ENCODE peak calls at places on chromosomes 13 and 19, in four cellular contexts. W is HepG2, E is GM12878, F is A549. X is an unnamed sample.

GRCh38 chr13:74596691-74597090 is 462.5 kb upstream of the KLF12 start:
- DNase-seq in W (no peak), F (no peak), E (no peak), X (no peak)

GRCh38 chr19:30020189-30020588 is 78.2 kb downstream of the URI1 start:
- DNase-seq in E (no peak), W (no peak), F (no peak), X (no peak)

GRCh38 chr19:719636-720377 is 11.1 kb downstream of the PALM start:
- DNase-seq in F (no peak), W (no peak), E (no peak), X (peak; percentile 97)

GRCh38 chr13:46484561-46484960 is 68.4 kb upstream of the LRCH1 start:
- DNase-seq in W (no peak), E (no peak), F (no peak), X (no peak)

GRCh38 chr13:60356970-60357369 is 40.0 kb upstream of the TDRD3 start:
- DNase-seq in W (no peak), F (no peak), E (no peak), X (no peak)

GRCh38 chr13:19960673-19961015 is 2.1 kb downstream of the ZMYM2 start:
- DNase-seq in W (no peak), F (no peak), E (no peak), X (no peak)

GRCh38 chr19:33408116-33408515 is 34.6 kb downstream of the CEBPG start:
- DNase-seq in W (no peak), F (no peak), E (no peak), X (peak; percentile 23)

GRCh38 chr19:444677-445210 is 16.1 kb downstream of the SHC2 start:
- DNase-seq in W (no peak), E (no peak), F (no peak), X (no peak)

GRCh38 chr19:56538761-56539263 is at the start of gene ZFP28:
- DNase-seq in F (no peak), W (no peak), E (no peak), X (peak; percentile 95)

GRCh38 chr19:23665651-23666410 is 21.2 kb downstream of the ZNF675 start:
- DNase-seq in W (no peak), F (no peak), E (no peak), X (no peak)

GRCh38 chr13:95643814-95644598 is 500 bp downstream of the DZIP1 start:
- DNase-seq in E (no peak), F (peak; percentile 10), W (peak; percentile 2), X (peak; percentile 80)

DNA sequence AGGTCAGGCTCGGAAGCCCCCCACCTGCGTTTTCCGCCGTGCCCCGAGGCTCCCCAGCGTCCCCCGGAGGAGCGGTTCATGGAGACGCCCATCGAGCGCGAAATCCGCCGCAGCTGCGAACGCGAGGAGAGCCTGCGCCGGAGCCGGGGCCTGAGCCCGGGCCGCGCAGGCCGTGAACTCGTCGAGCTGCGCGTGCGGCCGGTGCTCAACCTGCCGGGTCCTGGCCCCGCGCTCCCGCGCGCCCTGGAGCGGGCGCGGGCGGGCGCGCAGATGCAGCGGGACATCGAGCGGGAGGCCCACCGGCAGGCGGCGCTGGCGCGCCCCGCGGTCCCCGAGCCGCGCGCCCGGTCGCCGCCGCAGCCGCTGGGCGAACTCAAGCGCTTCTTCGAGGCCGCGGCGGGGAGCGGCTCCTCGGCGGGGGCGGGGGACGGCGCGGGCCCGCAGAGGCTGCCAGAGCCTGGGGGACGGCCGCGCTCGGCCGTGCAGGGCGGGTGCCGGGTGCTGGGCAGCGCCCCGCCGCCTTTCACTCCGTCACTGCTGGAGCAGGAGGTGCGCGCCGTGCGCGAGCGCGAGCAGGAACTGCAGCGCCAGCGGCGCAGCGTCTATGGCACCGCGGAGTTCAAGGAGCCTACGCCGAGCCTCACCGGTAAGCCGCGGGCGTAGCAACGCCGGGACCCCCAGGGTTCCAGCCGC is 792 bp downstream of the MISP3 start:
- DNase-seq in F (no peak), W (no peak), E (no peak), X (peak; percentile 92)
- TF ChIP-seq PBX3 in F (no peak), W (no peak), E (no peak), X (no peak)

GRCh38 chr13:112731667-112732616 is 42.1 kb downstream of the ATP11A start:
- DNase-seq in F (no peak), E (no peak), W (no peak), X (no peak)

GRCh38 chr13:112733112-112733511 is 43.3 kb downstream of the ATP11A start:
- DNase-seq in W (no peak), F (no peak), E (no peak), X (peak; percentile 66)

GRCh38 chr13:112734696-112735547 is 45.1 kb downstream of the ATP11A start:
- DNase-seq in E (no peak), F (no peak), W (no peak), X (no peak)

GRCh38 chr13:112733661-112734379 is 44.0 kb downstream of the ATP11A start:
- DNase-seq in F (no peak), E (no peak), W (no peak), X (peak; percentile 58)

GRCh38 chr13:112732679-112733078 is 42.8 kb downstream of the ATP11A start:
- DNase-seq in E (no peak), F (no peak), W (no peak), X (no peak)
- TF ChIP-seq PBX3 in E (no peak), F (no peak), W (no peak), X (no peak)

GRCh38 chr13:111342716-111343115 is 22.3 kb downstream of the TEX29 start:
- DNase-seq in W (no peak), E (no peak), F (no peak), X (no peak)

GRCh38 chr13:111346281-111346680 is 25.8 kb downstream of the TEX29 start:
- DNase-seq in F (no peak), E (no peak), W (no peak), X (no peak)

GRCh38 chr13:111345682-111346081 is 25.2 kb downstream of the TEX29 start:
- DNase-seq in E (no peak), W (no peak), F (no peak), X (no peak)

GRCh38 chr13:111343186-111343805 is 22.9 kb downstream of the TEX29 start:
- DNase-seq in F (no peak), E (no peak), W (no peak), X (no peak)

GRCh38 chr13:111344471-111345191 is 24.2 kb downstream of the TEX29 start:
- DNase-seq in E (no peak), W (peak; percentile 20), F (no peak), X (no peak)
- TF ChIP-seq PBX3 in E (no peak), W (no peak), F (no peak), X (no peak)

DNA sequence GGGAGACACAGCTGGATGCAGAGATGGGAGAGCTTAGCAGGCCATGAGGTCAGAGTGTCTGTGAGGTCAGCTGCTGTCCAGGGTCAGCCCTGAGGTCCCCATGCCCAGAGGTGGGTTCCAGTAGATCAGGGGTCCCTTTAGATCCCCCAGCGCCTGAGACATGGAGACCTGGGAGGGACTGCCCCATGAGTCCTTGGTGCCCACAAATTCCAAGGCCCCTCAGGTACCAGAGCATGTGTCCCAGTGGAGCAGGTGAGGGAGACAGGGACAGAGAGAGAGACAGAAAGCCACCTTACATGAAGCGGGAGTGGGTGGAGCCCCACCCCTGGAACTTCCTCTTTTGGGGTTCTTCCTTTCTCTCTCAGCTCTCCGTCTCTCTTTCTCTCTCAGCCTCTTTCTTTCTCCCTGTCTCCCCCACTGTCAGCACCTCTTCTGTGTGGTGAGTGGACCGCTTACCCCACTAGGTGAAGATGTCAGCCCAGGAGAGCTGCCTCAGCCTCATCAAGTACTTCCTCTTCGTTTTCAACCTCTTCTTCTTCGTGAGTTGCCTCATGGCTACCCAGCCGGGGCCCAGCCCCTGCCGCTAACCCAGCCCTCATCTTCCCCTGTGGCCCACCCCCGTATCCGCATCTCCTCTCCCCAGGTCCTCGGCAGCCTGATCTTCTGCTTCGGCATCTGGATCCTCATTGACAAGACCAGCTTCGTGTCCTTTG is at the start of gene CD37:
- DNase-seq in E (no peak), W (no peak), F (no peak), X (no peak)
- TF ChIP-seq PBX3 in E (no peak), W (no peak), F (no peak), X (no peak)

GRCh38 chr19:49114630-49115363 is 627 bp downstream of the LIN7B start:
- DNase-seq in F (no peak), E (no peak), W (peak; percentile 46), X (peak; percentile 72)
- TF ChIP-seq PBX3 in F (no peak), E (no peak), W (no peak), X (no peak)

DNA sequence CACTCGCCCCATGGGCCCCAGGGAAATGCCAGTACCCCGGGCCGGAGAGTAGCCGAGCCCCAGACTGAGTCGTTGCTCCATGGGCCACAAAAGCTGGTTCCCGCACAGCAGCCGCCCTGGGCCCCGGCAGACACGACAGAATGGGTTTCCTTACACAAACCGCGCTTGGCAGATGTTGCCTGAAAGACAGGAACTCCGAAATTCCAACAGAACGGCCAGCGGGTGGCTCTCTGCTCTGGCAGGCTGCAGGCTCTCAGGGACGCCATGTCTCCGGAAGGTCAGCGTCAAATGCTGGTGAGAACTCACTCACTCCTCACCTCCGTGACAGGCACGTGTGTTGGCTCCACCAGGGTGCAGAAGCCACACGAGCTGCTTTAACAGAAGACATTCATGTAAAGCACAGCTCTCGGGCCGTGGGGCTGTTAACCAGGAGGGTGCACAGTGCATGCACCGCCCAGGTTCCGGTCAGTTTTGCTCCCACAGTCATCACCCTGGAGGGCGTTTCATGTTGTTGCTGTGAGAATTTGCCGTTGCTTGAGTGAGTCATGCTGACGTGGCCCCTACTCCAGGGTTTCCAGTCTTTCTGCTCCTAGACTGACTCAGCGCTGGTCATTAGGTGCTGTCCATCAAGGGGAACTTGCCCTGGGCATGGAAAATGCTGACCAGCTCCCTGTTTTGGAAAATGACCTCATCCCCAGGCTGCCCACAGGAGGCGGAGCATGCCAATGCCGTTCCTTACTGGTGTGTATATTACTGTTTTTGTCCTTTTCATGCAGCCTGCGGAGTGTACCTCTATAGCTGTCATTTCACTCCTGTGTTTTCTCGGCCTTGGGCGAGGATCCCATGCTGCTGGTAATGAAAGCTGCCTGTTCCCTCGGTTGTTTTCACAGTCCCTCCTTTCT is 44.8 kb downstream of the ANKRD10 start:
- DNase-seq in W (peak; percentile 89), F (peak; percentile 90), E (no peak), X (peak; percentile 58)
- TF ChIP-seq PBX3 in W (no peak), F (peak; percentile 81), E (no peak), X (peak; percentile 99)

GRCh38 chr19:54206030-54206830 is 5.6 kb downstream of the RPS9 start:
- DNase-seq in F (no peak), E (no peak), W (no peak), X (no peak)

GRCh38 chr19:54207908-54208783 is 7.5 kb downstream of the RPS9 start:
- DNase-seq in F (no peak), E (peak; percentile 84), W (peak; percentile 59), X (no peak)

GRCh38 chr19:54204767-54205468 is 4.3 kb downstream of the RPS9 start:
- DNase-seq in F (no peak), W (no peak), E (no peak), X (no peak)

GRCh38 chr19:54208784-54209057 is 8.1 kb downstream of the RPS9 start:
- DNase-seq in W (no peak), F (no peak), E (no peak), X (no peak)

GRCh38 chr19:54206831-54207177 is 6.1 kb downstream of the RPS9 start:
- DNase-seq in F (no peak), W (no peak), E (no peak), X (no peak)
- TF ChIP-seq PBX3 in F (no peak), W (no peak), E (no peak), X (no peak)

GRCh38 chr13:49319555-49320350 is 72.0 kb downstream of the CDADC1 start:
- DNase-seq in F (no peak), W (no peak), E (no peak), X (no peak)
- TF ChIP-seq PBX3 in F (no peak), W (no peak), E (no peak), X (no peak)

X was measured in SK-N-SH.